ENCODE peak calls at places on chromosome 11, in six cellular contexts. One of them, this sample, is unnamed.

GRCh38 chr11:133946541-133947297 is 10.0 kb downstream of the IGSF9B start:
- DNase-seq in stimulated activated naive CD4-positive, alpha-beta T cell treated with Interleukin-2 at 50 U/mL for 16 hours: no peak
- DNase-seq in spleen: peak; percentile 69
- DNase-seq in kidney epithelial cell: no peak
- DNase-seq in activated naive CD8-positive, alpha-beta T cell treated with anti-CD3 and anti-CD28 coated beads, Interleukin-2, amount 10 ng/mL, durations not matched to agents 7 days and 5 days: peak; percentile 59
- DNase-seq in activated CD8-positive, alpha-beta T cell treated with anti-CD3 and anti-CD28 coated beads for 36 hours: peak; percentile 80
- DNase-seq in this sample: no peak

GRCh38 chr11:105265859-105266258 is 126.3 kb upstream of the CARD18 start:
- DNase-seq in stimulated activated naive CD4-positive, alpha-beta T cell treated with Interleukin-2 at 50 U/mL for 16 hours: no peak
- DNase-seq in spleen: no peak
- DNase-seq in kidney epithelial cell: no peak
- DNase-seq in activated naive CD8-positive, alpha-beta T cell treated with anti-CD3 and anti-CD28 coated beads, Interleukin-2, amount 10 ng/mL, durations not matched to agents 7 days and 5 days: no peak
- DNase-seq in activated CD8-positive, alpha-beta T cell treated with anti-CD3 and anti-CD28 coated beads for 36 hours: no peak
- DNase-seq in this sample: no peak

GRCh38 chr11:42996742-42997307 is 315.0 kb upstream of the API5 start:
- DNase-seq in stimulated activated naive CD4-positive, alpha-beta T cell treated with Interleukin-2 at 50 U/mL for 16 hours: no peak
- DNase-seq in spleen: no peak
- DNase-seq in kidney epithelial cell: no peak
- DNase-seq in activated naive CD8-positive, alpha-beta T cell treated with anti-CD3 and anti-CD28 coated beads, Interleukin-2, amount 10 ng/mL, durations not matched to agents 7 days and 5 days: no peak
- DNase-seq in activated CD8-positive, alpha-beta T cell treated with anti-CD3 and anti-CD28 coated beads for 36 hours: no peak
- DNase-seq in this sample: no peak

GRCh38 chr11:9380773-9381172 is 3.7 kb upstream of the IPO7 start:
- DNase-seq in stimulated activated naive CD4-positive, alpha-beta T cell treated with Interleukin-2 at 50 U/mL for 16 hours: no peak
- DNase-seq in spleen: no peak
- DNase-seq in kidney epithelial cell: no peak
- DNase-seq in activated naive CD8-positive, alpha-beta T cell treated with anti-CD3 and anti-CD28 coated beads, Interleukin-2, amount 10 ng/mL, durations not matched to agents 7 days and 5 days: no peak
- DNase-seq in activated CD8-positive, alpha-beta T cell treated with anti-CD3 and anti-CD28 coated beads for 36 hours: no peak
- DNase-seq in this sample: no peak

GRCh38 chr11:15707971-15708370 is 593.2 kb downstream of the INSC start:
- DNase-seq in stimulated activated naive CD4-positive, alpha-beta T cell treated with Interleukin-2 at 50 U/mL for 16 hours: no peak
- DNase-seq in spleen: no peak
- DNase-seq in kidney epithelial cell: no peak
- DNase-seq in activated naive CD8-positive, alpha-beta T cell treated with anti-CD3 and anti-CD28 coated beads, Interleukin-2, amount 10 ng/mL, durations not matched to agents 7 days and 5 days: no peak
- DNase-seq in activated CD8-positive, alpha-beta T cell treated with anti-CD3 and anti-CD28 coated beads for 36 hours: no peak
- DNase-seq in this sample: peak; percentile 22

GRCh38 chr11:65116370-65117205 is 913 bp downstream of the ZNHIT2 start:
- DNase-seq in stimulated activated naive CD4-positive, alpha-beta T cell treated with Interleukin-2 at 50 U/mL for 16 hours: peak; percentile 72
- DNase-seq in spleen: peak; percentile 89
- DNase-seq in kidney epithelial cell: no peak
- DNase-seq in activated naive CD8-positive, alpha-beta T cell treated with anti-CD3 and anti-CD28 coated beads, Interleukin-2, amount 10 ng/mL, durations not matched to agents 7 days and 5 days: no peak
- DNase-seq in activated CD8-positive, alpha-beta T cell treated with anti-CD3 and anti-CD28 coated beads for 36 hours: peak; percentile 82
- DNase-seq in this sample: no peak

GRCh38 chr11:121067453-121067852 is 33.6 kb upstream of the TECTA start:
- DNase-seq in stimulated activated naive CD4-positive, alpha-beta T cell treated with Interleukin-2 at 50 U/mL for 16 hours: no peak
- DNase-seq in spleen: no peak
- DNase-seq in kidney epithelial cell: no peak
- DNase-seq in activated naive CD8-positive, alpha-beta T cell treated with anti-CD3 and anti-CD28 coated beads, Interleukin-2, amount 10 ng/mL, durations not matched to agents 7 days and 5 days: no peak
- DNase-seq in activated CD8-positive, alpha-beta T cell treated with anti-CD3 and anti-CD28 coated beads for 36 hours: no peak
- DNase-seq in this sample: no peak

GRCh38 chr11:34846467-34846866 is 69.7 kb downstream of the APIP start:
- DNase-seq in stimulated activated naive CD4-positive, alpha-beta T cell treated with Interleukin-2 at 50 U/mL for 16 hours: no peak
- DNase-seq in spleen: no peak
- DNase-seq in kidney epithelial cell: no peak
- DNase-seq in activated naive CD8-positive, alpha-beta T cell treated with anti-CD3 and anti-CD28 coated beads, Interleukin-2, amount 10 ng/mL, durations not matched to agents 7 days and 5 days: no peak
- DNase-seq in activated CD8-positive, alpha-beta T cell treated with anti-CD3 and anti-CD28 coated beads for 36 hours: no peak
- DNase-seq in this sample: no peak

GRCh38 chr11:124315052-124315451 is 1.3 kb upstream of the OR8D1 start:
- DNase-seq in stimulated activated naive CD4-positive, alpha-beta T cell treated with Interleukin-2 at 50 U/mL for 16 hours: no peak
- DNase-seq in spleen: no peak
- DNase-seq in kidney epithelial cell: no peak
- DNase-seq in activated naive CD8-positive, alpha-beta T cell treated with anti-CD3 and anti-CD28 coated beads, Interleukin-2, amount 10 ng/mL, durations not matched to agents 7 days and 5 days: no peak
- DNase-seq in activated CD8-positive, alpha-beta T cell treated with anti-CD3 and anti-CD28 coated beads for 36 hours: no peak
- DNase-seq in this sample: no peak

GRCh38 chr11:116980136-116980793 is 118.0 kb downstream of the SIK3 start:
- DNase-seq in stimulated activated naive CD4-positive, alpha-beta T cell treated with Interleukin-2 at 50 U/mL for 16 hours: no peak
- DNase-seq in spleen: no peak
- DNase-seq in kidney epithelial cell: no peak
- DNase-seq in activated naive CD8-positive, alpha-beta T cell treated with anti-CD3 and anti-CD28 coated beads, Interleukin-2, amount 10 ng/mL, durations not matched to agents 7 days and 5 days: no peak
- DNase-seq in activated CD8-positive, alpha-beta T cell treated with anti-CD3 and anti-CD28 coated beads for 36 hours: no peak
- DNase-seq in this sample: no peak

GRCh38 chr11:70124321-70125061 is 46.4 kb downstream of the ANO1 start:
- DNase-seq in stimulated activated naive CD4-positive, alpha-beta T cell treated with Interleukin-2 at 50 U/mL for 16 hours: no peak
- DNase-seq in spleen: no peak
- DNase-seq in kidney epithelial cell: no peak
- DNase-seq in activated naive CD8-positive, alpha-beta T cell treated with anti-CD3 and anti-CD28 coated beads, Interleukin-2, amount 10 ng/mL, durations not matched to agents 7 days and 5 days: no peak
- DNase-seq in activated CD8-positive, alpha-beta T cell treated with anti-CD3 and anti-CD28 coated beads for 36 hours: no peak
- DNase-seq in this sample: no peak

GRCh38 chr11:88421530-88421929 is 84.0 kb upstream of the CTSC start:
- DNase-seq in stimulated activated naive CD4-positive, alpha-beta T cell treated with Interleukin-2 at 50 U/mL for 16 hours: peak; percentile 28
- DNase-seq in spleen: no peak
- DNase-seq in kidney epithelial cell: no peak
- DNase-seq in activated naive CD8-positive, alpha-beta T cell treated with anti-CD3 and anti-CD28 coated beads, Interleukin-2, amount 10 ng/mL, durations not matched to agents 7 days and 5 days: no peak
- DNase-seq in activated CD8-positive, alpha-beta T cell treated with anti-CD3 and anti-CD28 coated beads for 36 hours: peak; percentile 76
- DNase-seq in this sample: no peak

GRCh38 chr11:131749100-131749499 is 378.7 kb downstream of the NTM start:
- DNase-seq in stimulated activated naive CD4-positive, alpha-beta T cell treated with Interleukin-2 at 50 U/mL for 16 hours: no peak
- DNase-seq in spleen: no peak
- DNase-seq in kidney epithelial cell: no peak
- DNase-seq in activated naive CD8-positive, alpha-beta T cell treated with anti-CD3 and anti-CD28 coated beads, Interleukin-2, amount 10 ng/mL, durations not matched to agents 7 days and 5 days: no peak
- DNase-seq in activated CD8-positive, alpha-beta T cell treated with anti-CD3 and anti-CD28 coated beads for 36 hours: no peak
- DNase-seq in this sample: no peak

GRCh38 chr11:75924966-75925784 is 110.2 kb downstream of the UVRAG start:
- DNase-seq in stimulated activated naive CD4-positive, alpha-beta T cell treated with Interleukin-2 at 50 U/mL for 16 hours: no peak
- DNase-seq in spleen: no peak
- DNase-seq in kidney epithelial cell: no peak
- DNase-seq in activated naive CD8-positive, alpha-beta T cell treated with anti-CD3 and anti-CD28 coated beads, Interleukin-2, amount 10 ng/mL, durations not matched to agents 7 days and 5 days: no peak
- DNase-seq in activated CD8-positive, alpha-beta T cell treated with anti-CD3 and anti-CD28 coated beads for 36 hours: no peak
- DNase-seq in this sample: no peak

GRCh38 chr11:35365395-35365794 is 54.0 kb downstream of the SLC1A2 start:
- DNase-seq in stimulated activated naive CD4-positive, alpha-beta T cell treated with Interleukin-2 at 50 U/mL for 16 hours: no peak
- DNase-seq in spleen: no peak
- DNase-seq in kidney epithelial cell: no peak
- DNase-seq in activated naive CD8-positive, alpha-beta T cell treated with anti-CD3 and anti-CD28 coated beads, Interleukin-2, amount 10 ng/mL, durations not matched to agents 7 days and 5 days: no peak
- DNase-seq in activated CD8-positive, alpha-beta T cell treated with anti-CD3 and anti-CD28 coated beads for 36 hours: no peak
- DNase-seq in this sample: no peak

GRCh38 chr11:68684385-68685356 is at the start of gene GAL:
- DNase-seq in stimulated activated naive CD4-positive, alpha-beta T cell treated with Interleukin-2 at 50 U/mL for 16 hours: no peak
- DNase-seq in spleen: no peak
- DNase-seq in kidney epithelial cell: no peak
- DNase-seq in activated naive CD8-positive, alpha-beta T cell treated with anti-CD3 and anti-CD28 coated beads, Interleukin-2, amount 10 ng/mL, durations not matched to agents 7 days and 5 days: no peak
- DNase-seq in activated CD8-positive, alpha-beta T cell treated with anti-CD3 and anti-CD28 coated beads for 36 hours: peak; percentile 23
- DNase-seq in this sample: no peak

GRCh38 chr11:35216962-35217667 is 78.1 kb downstream of the CD44 start:
- DNase-seq in stimulated activated naive CD4-positive, alpha-beta T cell treated with Interleukin-2 at 50 U/mL for 16 hours: no peak
- DNase-seq in spleen: no peak
- DNase-seq in kidney epithelial cell: no peak
- DNase-seq in activated naive CD8-positive, alpha-beta T cell treated with anti-CD3 and anti-CD28 coated beads, Interleukin-2, amount 10 ng/mL, durations not matched to agents 7 days and 5 days: no peak
- DNase-seq in activated CD8-positive, alpha-beta T cell treated with anti-CD3 and anti-CD28 coated beads for 36 hours: no peak
- DNase-seq in this sample: no peak

GRCh38 chr11:9003573-9004309 is at the start of gene NRIP3:
- DNase-seq in stimulated activated naive CD4-positive, alpha-beta T cell treated with Interleukin-2 at 50 U/mL for 16 hours: peak; percentile 68
- DNase-seq in spleen: peak; percentile 92
- DNase-seq in kidney epithelial cell: no peak
- DNase-seq in activated naive CD8-positive, alpha-beta T cell treated with anti-CD3 and anti-CD28 coated beads, Interleukin-2, amount 10 ng/mL, durations not matched to agents 7 days and 5 days: peak; percentile 83
- DNase-seq in activated CD8-positive, alpha-beta T cell treated with anti-CD3 and anti-CD28 coated beads for 36 hours: peak; percentile 74
- DNase-seq in this sample: no peak

GRCh38 chr11:131595812-131596211 is 225.4 kb downstream of the NTM start:
- DNase-seq in stimulated activated naive CD4-positive, alpha-beta T cell treated with Interleukin-2 at 50 U/mL for 16 hours: no peak
- DNase-seq in spleen: no peak
- DNase-seq in kidney epithelial cell: no peak
- DNase-seq in activated naive CD8-positive, alpha-beta T cell treated with anti-CD3 and anti-CD28 coated beads, Interleukin-2, amount 10 ng/mL, durations not matched to agents 7 days and 5 days: no peak
- DNase-seq in activated CD8-positive, alpha-beta T cell treated with anti-CD3 and anti-CD28 coated beads for 36 hours: no peak
- DNase-seq in this sample: no peak

GRCh38 chr11:64264371-64264852 is 13.1 kb downstream of the PLCB3 start:
- DNase-seq in stimulated activated naive CD4-positive, alpha-beta T cell treated with Interleukin-2 at 50 U/mL for 16 hours: no peak
- DNase-seq in spleen: no peak
- DNase-seq in kidney epithelial cell: no peak
- DNase-seq in activated naive CD8-positive, alpha-beta T cell treated with anti-CD3 and anti-CD28 coated beads, Interleukin-2, amount 10 ng/mL, durations not matched to agents 7 days and 5 days: no peak
- DNase-seq in activated CD8-positive, alpha-beta T cell treated with anti-CD3 and anti-CD28 coated beads for 36 hours: no peak
- DNase-seq in this sample: no peak

GRCh38 chr11:74682731-74683278 is 48.4 kb downstream of the CHRDL2 start:
- DNase-seq in stimulated activated naive CD4-positive, alpha-beta T cell treated with Interleukin-2 at 50 U/mL for 16 hours: no peak
- DNase-seq in spleen: peak; percentile 37
- DNase-seq in kidney epithelial cell: no peak
- DNase-seq in activated naive CD8-positive, alpha-beta T cell treated with anti-CD3 and anti-CD28 coated beads, Interleukin-2, amount 10 ng/mL, durations not matched to agents 7 days and 5 days: no peak
- DNase-seq in activated CD8-positive, alpha-beta T cell treated with anti-CD3 and anti-CD28 coated beads for 36 hours: no peak
- DNase-seq in this sample: no peak

GRCh38 chr11:94788396-94788795 is 20.2 kb downstream of the AMOTL1 start:
- DNase-seq in stimulated activated naive CD4-positive, alpha-beta T cell treated with Interleukin-2 at 50 U/mL for 16 hours: no peak
- DNase-seq in spleen: no peak
- DNase-seq in kidney epithelial cell: no peak
- DNase-seq in activated naive CD8-positive, alpha-beta T cell treated with anti-CD3 and anti-CD28 coated beads, Interleukin-2, amount 10 ng/mL, durations not matched to agents 7 days and 5 days: no peak
- DNase-seq in activated CD8-positive, alpha-beta T cell treated with anti-CD3 and anti-CD28 coated beads for 36 hours: no peak
- DNase-seq in this sample: no peak

GRCh38 chr11:35914824-35915223 is 29.0 kb upstream of the LDLRAD3 start:
- DNase-seq in stimulated activated naive CD4-positive, alpha-beta T cell treated with Interleukin-2 at 50 U/mL for 16 hours: no peak
- DNase-seq in spleen: no peak
- DNase-seq in kidney epithelial cell: no peak
- DNase-seq in activated naive CD8-positive, alpha-beta T cell treated with anti-CD3 and anti-CD28 coated beads, Interleukin-2, amount 10 ng/mL, durations not matched to agents 7 days and 5 days: no peak
- DNase-seq in activated CD8-positive, alpha-beta T cell treated with anti-CD3 and anti-CD28 coated beads for 36 hours: no peak
- DNase-seq in this sample: no peak